ENCODE peak calls at places on chromosomes 1 and 21, in five cellular contexts. S is cardiac fibroblast, U is HFFc6, W is hepatocyte, M is mesothelial cell of epicardium. H is an unnamed sample.

GRCh38 chr1:55041613-55042012 is 2.3 kb downstream of the PCSK9 start:
- DNase-seq in S (no peak), U (no peak), W (no peak), M (no peak), H (no peak)

GRCh38 chr1:40381268-40382109 is 8.0 kb downstream of the SMAP2 start:
- DNase-seq in S (no peak), U (no peak), W (no peak), M (no peak), H (no peak)

GRCh38 chr1:94678187-94678863 is 136.8 kb upstream of the F3 start:
- DNase-seq in S (no peak), U (no peak), W (no peak), M (no peak), H (no peak)

GRCh38 chr1:7403265-7404045 is 367.6 kb upstream of the VAMP3 start:
- DNase-seq in S (no peak), U (no peak), W (no peak), M (no peak), H (no peak)

GRCh38 chr21:26806734-26807372 is 38.4 kb downstream of the ADAMTS1 start:
- DNase-seq in S (no peak), U (peak), W (no peak), M (no peak), H (no peak)

GRCh38 chr1:17485280-17485679 is 45.8 kb upstream of the RCC2 start:
- DNase-seq in S (peak), U (no peak), W (no peak), M (no peak), H (no peak)

GRCh38 chr1:24752305-24752704 is 7.1 kb downstream of the CLIC4 start:
- DNase-seq in S (no peak), U (no peak), W (no peak), M (no peak), H (no peak)

GRCh38 chr1:50917796-50918137 is 42.3 kb downstream of the FAF1 start:
- DNase-seq in S (no peak), U (no peak), W (no peak), M (no peak), H (no peak)

GRCh38 chr1:208149776-208150514 is 94.2 kb downstream of the PLXNA2 start:
- DNase-seq in S (peak), U (no peak), W (peak), M (no peak), H (peak)

GRCh38 chr1:55684131-55684650 is 469.0 kb upstream of the USP24 start:
- DNase-seq in S (no peak), U (no peak), W (no peak), M (no peak), H (no peak)

GRCh38 chr1:10794724-10795304 is 1.6 kb downstream of the CASZ1 start:
- DNase-seq in S (no peak), U (no peak), W (peak), M (no peak), H (peak)

GRCh38 chr1:119713039-119713537 is 1.4 kb downstream of the PHGDH start:
- DNase-seq in S (no peak), U (peak), W (peak), M (no peak), H (no peak)

GRCh38 chr1:219236095-219236494 is 62.4 kb downstream of the LYPLAL1 start:
- DNase-seq in S (no peak), U (no peak), W (no peak), M (no peak), H (no peak)

GRCh38 chr1:1889090-1889750 is 1.7 kb downstream of the GNB1 start:
- DNase-seq in S (no peak), U (no peak), W (no peak), M (no peak), H (no peak)

GRCh38 chr1:192805832-192806323 is 3.0 kb upstream of the RGS2 start:
- DNase-seq in S (peak), U (peak), W (peak), M (no peak), H (peak)

GRCh38 chr1:226467443-226467842 is 59.5 kb upstream of the PARP1 start:
- DNase-seq in S (no peak), U (no peak), W (no peak), M (no peak), H (no peak)

GRCh38 chr1:32448773-32449456 is 16.0 kb upstream of the ZBTB8B start:
- DNase-seq in S (peak), U (peak), W (peak), M (no peak), H (no peak)

GRCh38 chr1:200550367-200550766 is 70.2 kb downstream of the KIF14 start:
- DNase-seq in S (no peak), U (peak), W (no peak), M (no peak), H (no peak)

GRCh38 chr21:28754862-28755261 is 237.8 kb downstream of the LTN1 start:
- DNase-seq in S (peak), U (no peak), W (no peak), M (no peak), H (no peak)

GRCh38 chr1:226547754-226548191 is 791 bp upstream of the STUM start:
- DNase-seq in S (peak), U (peak), W (peak), M (no peak), H (peak)

GRCh38 chr1:2204384-2205190 is 10.0 kb upstream of the FAAP20 start:
- DNase-seq in S (peak), U (no peak), W (peak), M (peak), H (peak)

GRCh38 chr1:185227161-185227560 is 70.2 kb downstream of the SWT1 start:
- DNase-seq in S (no peak), U (no peak), W (no peak), M (no peak), H (no peak)

GRCh38 chr1:76687324-76688018 is 179.8 kb upstream of the ST6GALNAC5 start:
- DNase-seq in S (no peak), U (no peak), W (peak), M (no peak), H (no peak)

GRCh38 chr1:3363023-3363422 is 91.4 kb upstream of the ARHGEF16 start:
- DNase-seq in S (no peak), U (no peak), W (no peak), M (no peak), H (no peak)

GRCh38 chr1:153616144-153616884 is at the start of gene S100A14:
- DNase-seq in S (no peak), U (no peak), W (peak), M (no peak), H (peak)

GRCh38 chr1:224245188-224245587 is 62.1 kb downstream of the DEGS1 start:
- DNase-seq in S (peak), U (no peak), W (no peak), M (no peak), H (peak)

GRCh38 chr1:40389234-40389815 is 15.8 kb downstream of the SMAP2 start:
- DNase-seq in S (no peak), U (no peak), W (no peak), M (no peak), H (no peak)

GRCh38 chr21:35016517-35017188 is 32.4 kb downstream of the RUNX1 start:
- DNase-seq in S (no peak), U (no peak), W (no peak), M (no peak), H (no peak)

GRCh38 chr1:206685256-206685748 is 597 bp downstream of the MAPKAPK2 start:
- DNase-seq in S (peak), U (peak), W (peak), M (no peak), H (no peak)

GRCh38 chr1:31263408-31263807 is 23.7 kb upstream of the NKAIN1 start:
- DNase-seq in S (no peak), U (no peak), W (no peak), M (no peak), H (no peak)

GRCh38 chr1:234729566-234729965 is 119.6 kb upstream of the IRF2BP2 start:
- DNase-seq in S (no peak), U (no peak), W (no peak), M (no peak), H (no peak)

GRCh38 chr1:224736619-224737352 is 120.7 kb downstream of the CNIH3 start:
- DNase-seq in S (peak), U (no peak), W (peak), M (no peak), H (no peak)

GRCh38 chr1:203906932-203907331 is 45.5 kb downstream of the SNRPE start:
- DNase-seq in S (peak), U (peak), W (peak), M (no peak), H (no peak)

GRCh38 chr1:98556521-98557158 is 104.9 kb upstream of the SNX7 start:
- DNase-seq in S (peak), U (peak), W (peak), M (no peak), H (no peak)

GRCh38 chr1:178693368-178693767 is 31.7 kb upstream of the RALGPS2 start:
- DNase-seq in S (peak), U (no peak), W (peak), M (no peak), H (no peak)
- TF ChIP-seq CTCF in S (no peak), U (peak), W (no peak), M (no peak), H (no peak)

DNA sequence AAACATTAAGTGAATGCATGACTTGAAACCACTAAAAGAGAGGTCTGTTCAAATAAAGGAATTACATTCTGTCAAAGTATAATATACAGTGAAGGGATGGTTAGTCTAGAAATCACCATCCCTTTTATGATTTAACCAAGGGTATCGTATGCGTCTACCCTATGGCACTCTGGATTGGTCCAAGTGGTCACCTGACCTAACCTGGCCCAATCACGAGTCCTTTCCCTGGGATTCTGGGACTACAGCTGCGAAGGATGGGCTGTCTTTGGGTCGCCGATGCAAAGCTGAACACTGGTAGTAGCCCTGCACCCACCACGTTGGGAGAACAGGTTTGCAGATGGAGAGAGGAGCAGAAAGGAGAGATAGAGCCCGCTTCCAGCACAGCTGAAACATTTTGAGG is 30.4 kb upstream of the C1orf198 start:
- DNase-seq in S (no peak), U (no peak), W (no peak), M (no peak), H (no peak)
- TF ChIP-seq CTCF in S (no peak), U (no peak), W (no peak), M (no peak), H (no peak)

DNA sequence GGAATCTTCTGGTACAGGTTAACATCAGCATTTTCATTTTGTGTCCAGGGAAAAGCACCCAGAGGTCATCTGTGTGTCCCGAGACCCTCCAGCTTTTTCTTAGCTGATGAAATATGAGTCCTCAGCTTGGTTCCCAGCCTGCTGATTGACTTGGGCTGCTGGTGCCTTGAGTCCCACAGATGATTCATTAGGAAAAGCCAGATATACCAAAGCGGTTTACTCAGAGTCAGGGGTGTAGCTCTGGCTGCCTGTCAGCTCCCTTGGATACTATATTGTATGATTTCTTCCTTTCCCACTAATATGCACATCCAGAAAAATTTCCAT is 43.7 kb upstream of the MAB21L3 start:
- DNase-seq in S (peak), U (peak), W (peak), M (no peak), H (no peak)
- TF ChIP-seq CTCF in S (no peak), U (no peak), W (no peak), M (no peak), H (no peak)

DNA sequence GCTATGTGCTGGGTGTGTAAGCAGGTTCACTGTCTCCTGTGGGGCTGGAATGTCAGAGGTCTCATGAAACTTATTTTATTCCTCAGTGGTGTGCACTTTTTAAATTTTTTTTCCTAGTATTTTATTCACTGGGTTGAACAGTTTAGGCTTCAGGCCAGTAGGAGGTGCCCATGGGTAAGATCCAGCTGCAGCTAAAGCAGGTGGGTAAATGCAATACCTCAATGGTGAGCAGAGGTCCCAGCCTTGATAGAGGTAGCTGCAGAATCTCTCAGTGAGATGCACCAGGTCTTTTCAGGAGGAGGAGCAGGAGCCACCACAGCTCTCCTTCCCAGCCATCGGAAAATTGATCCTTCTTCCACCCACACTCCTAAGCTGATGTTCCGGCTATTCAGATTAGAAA is 12.6 kb upstream of the OR6N2 start:
- DNase-seq in S (no peak), U (no peak), W (no peak), M (no peak), H (no peak)
- TF ChIP-seq CTCF in S (no peak), U (no peak), W (no peak), M (no peak), H (no peak)

DNA sequence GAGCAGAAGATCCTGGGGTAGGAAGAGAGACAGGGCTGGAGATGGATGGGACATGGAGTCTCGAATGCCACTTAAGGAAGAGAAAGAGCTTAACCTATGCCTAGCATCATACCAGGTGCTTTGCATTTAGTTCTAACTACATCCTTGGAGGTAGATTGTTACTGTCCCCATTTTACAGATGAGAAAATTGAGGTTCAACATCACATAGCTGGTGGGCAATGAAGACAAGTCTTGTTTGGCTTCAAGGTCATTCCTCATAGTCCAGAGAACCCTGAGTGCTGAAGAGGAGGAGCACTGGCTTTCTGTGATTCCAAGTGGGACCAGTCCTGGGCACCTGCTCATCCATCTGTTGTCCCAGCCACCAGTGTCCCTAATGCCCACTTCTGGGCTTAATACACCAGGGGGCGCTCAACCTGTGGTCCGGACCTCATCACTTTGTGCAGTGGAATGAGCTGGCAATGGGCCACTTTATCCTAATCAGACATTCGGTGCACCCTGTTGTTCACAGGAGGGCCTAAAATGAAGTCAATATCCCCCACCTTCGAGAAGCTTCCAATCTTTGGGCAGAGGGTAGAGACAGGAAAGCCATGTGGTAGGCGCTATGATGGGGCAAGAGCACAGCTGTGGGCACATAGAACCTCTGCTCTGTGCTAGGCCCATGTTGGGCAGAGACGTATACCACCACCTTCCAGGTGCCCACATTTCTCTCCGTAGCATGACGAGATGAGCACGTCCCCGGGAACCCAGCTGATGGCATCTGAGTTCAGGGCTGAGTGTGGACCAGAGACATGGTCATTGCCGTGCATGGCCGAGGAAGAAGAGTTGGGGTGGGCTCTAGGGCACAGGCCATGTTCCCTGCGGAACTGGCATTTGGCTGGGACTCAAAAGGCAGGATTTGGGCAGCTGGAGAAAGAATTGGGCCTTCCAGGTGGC is 9.2 kb downstream of the RPS6KA1 start:
- DNase-seq in S (peak), U (peak), W (no peak), M (no peak), H (peak)
- TF ChIP-seq CTCF in S (peak), U (peak), W (no peak), M (peak), H (peak)

DNA sequence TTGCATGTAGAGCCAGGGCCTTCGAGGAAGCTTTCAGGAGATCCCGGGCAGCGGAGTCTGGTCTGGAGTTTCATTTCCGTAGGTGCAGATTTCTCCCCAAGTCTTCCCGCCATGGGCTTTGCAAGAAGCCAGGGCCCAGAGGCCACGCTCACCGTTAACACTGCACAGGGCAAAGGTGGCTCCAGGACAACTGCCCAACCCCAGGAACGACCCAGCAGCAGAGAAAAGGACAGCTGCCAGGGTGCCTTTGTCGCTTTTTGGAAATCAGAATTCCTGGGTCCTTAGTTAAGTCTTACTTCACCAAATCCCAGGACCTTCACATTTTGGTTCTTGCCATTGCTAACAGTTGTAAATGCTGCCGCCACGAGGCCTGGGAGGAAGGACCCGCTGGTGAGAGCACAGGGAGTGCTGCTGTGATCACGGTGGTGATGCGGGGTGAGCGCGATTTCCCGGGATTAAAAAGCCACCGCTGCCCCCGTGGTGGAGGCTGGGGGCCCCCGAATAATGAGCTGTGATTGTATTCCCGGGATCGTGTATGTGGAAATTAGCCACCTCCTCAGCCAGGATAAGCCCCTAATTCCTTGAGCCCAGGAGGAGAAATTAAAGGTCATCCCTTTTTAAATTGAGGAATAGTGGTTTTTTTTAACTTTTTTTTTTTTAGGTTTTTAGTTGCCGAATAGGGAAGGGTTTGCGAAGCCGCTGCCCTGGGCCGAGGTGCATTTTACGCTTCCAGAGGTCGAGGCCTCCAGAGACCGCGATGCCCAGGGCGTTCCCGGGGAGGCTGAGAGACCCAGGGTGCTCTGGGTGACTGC is 8.2 kb downstream of the SIM2 start:
- DNase-seq in S (no peak), U (peak), W (no peak), M (no peak), H (peak)
- TF ChIP-seq CTCF in S (no peak), U (no peak), W (peak), M (no peak), H (no peak)

H was measured in colonic mucosa.